ENCODE peak calls at places on chromosomes 7 and 10, in four cellular contexts. M, L, C and H are unnamed samples.

GRCh38 chr10:4812952-4813351 is 13.1 kb upstream of the AKR1E2 start:
- DNase-seq in M (no peak), L (no peak), C (no peak), H (no peak)

GRCh38 chr7:101244385-101245146 is at the start of gene FIS1:
- DNase-seq in L (peak), C (peak), M (peak), H (peak)

GRCh38 chr7:142889825-142890224 is 4.3 kb upstream of the TRPV6 start:
- DNase-seq in M (no peak), L (peak), C (no peak), H (no peak)

GRCh38 chr10:13453896-13454295 is 74.9 kb downstream of the BEND7 start:
- DNase-seq in M (no peak), C (no peak), L (no peak), H (no peak)

GRCh38 chr10:78700413-78700812 is 368.4 kb upstream of the ZMIZ1 start:
- DNase-seq in M (peak), L (no peak), C (peak), H (no peak)

GRCh38 chr7:69839782-69840181 is 241.5 kb downstream of the AUTS2 start:
- DNase-seq in C (no peak), M (no peak), L (no peak), H (no peak)

GRCh38 chr10:112795067-112795466 is 155.0 kb upstream of the TCF7L2 start:
- DNase-seq in L (no peak), M (no peak), C (no peak), H (no peak)

GRCh38 chr7:50754684-50755083 is 28.0 kb downstream of the GRB10 start:
- DNase-seq in M (no peak), L (no peak), C (no peak), H (no peak)

GRCh38 chr7:12719141-12719919 is 31.9 kb downstream of the ARL4A start:
- DNase-seq in C (no peak), L (no peak), M (no peak), H (no peak)

GRCh38 chr7:17422966-17423365 is 124.5 kb downstream of the AHR start:
- DNase-seq in L (no peak), C (no peak), M (no peak), H (no peak)

GRCh38 chr10:55283041-55283440 is 482.0 kb upstream of the PCDH15 start:
- DNase-seq in M (no peak), L (no peak), C (no peak), H (no peak)

GRCh38 chr10:114437456-114438292 is 33.4 kb upstream of the AFAP1L2 start:
- DNase-seq in C (no peak), M (no peak), L (no peak), H (no peak)

GRCh38 chr10:121110369-121110768 is 259.2 kb downstream of the WDR11 start:
- DNase-seq in M (no peak), C (no peak), L (no peak), H (no peak)

GRCh38 chr10:50641636-50642035 is 17.9 kb upstream of the SGMS1 start:
- DNase-seq in C (no peak), L (no peak), M (no peak), H (no peak)

GRCh38 chr10:127195041-127195506 is 1.3 kb downstream of the INSYN2A start:
- DNase-seq in L (no peak), M (no peak), C (no peak), H (no peak)